ENCODE peak calls at places on chromosomes 11 and 22, in eight cellular contexts. B is IMR-90; W is tibial artery; P is sigmoid colon; Q is small intestine; R is CD4-positive, alpha-beta memory T cell; K is body of pancreas; A is Peyer's patch. M is an unnamed sample. For H3K4me1, the result is how much of the 10 kb centered on the place peaks cover.

GRCh38 chr11:108035690-108036089 is 27.0 kb downstream of the CUL5 start:
- DNase-seq in K (no peak), P (no peak), A (no peak), W (no peak), Q (no peak), B (peak), R (no peak), M (no peak)

GRCh38 chr11:33835143-33835878 is 56.6 kb downstream of the LMO2 start:
- DNase-seq in A (no peak), Q (peak), K (no peak), B (peak), W (no peak), P (no peak), R (no peak), M (no peak)

GRCh38 chr11:61120865-61121831 is 18.9 kb downstream of the CD5 start:
- DNase-seq in K (peak), A (no peak), Q (peak), P (peak), B (peak), R (peak), W (no peak), M (no peak)

GRCh38 chr11:79600747-79601146 is 159.9 kb upstream of the TENM4 start:
- DNase-seq in P (no peak), K (no peak), W (no peak), Q (no peak), A (no peak), B (no peak), R (no peak), M (no peak)

GRCh38 chr11:14065153-14065552 is 102.6 kb downstream of the SPON1 start:
- DNase-seq in P (no peak), R (no peak), W (no peak), A (no peak), Q (peak), B (no peak), K (no peak), M (no peak)

GRCh38 chr22:17167486-17167885 is 8.4 kb upstream of the HDHD5 start:
- DNase-seq in P (no peak), K (peak), R (no peak), A (no peak), B (no peak), W (no peak), Q (no peak), M (peak)

GRCh38 chr11:102622258-102622657 is 2.9 kb downstream of the MMP20 start:
- DNase-seq in K (no peak), W (no peak), A (no peak), P (no peak), R (no peak), B (no peak), Q (peak), M (no peak)

GRCh38 chr22:47324435-47324990 is 562.1 kb downstream of the TBC1D22A start:
- DNase-seq in A (no peak), Q (no peak), R (no peak), W (no peak), K (no peak), P (no peak), B (no peak), M (no peak)

GRCh38 chr11:8066911-8067455 is 14.0 kb upstream of the TUB start:
- DNase-seq in Q (no peak), B (no peak), W (peak), P (no peak), R (no peak), A (no peak), K (no peak), M (no peak)

GRCh38 chr11:13928566-13929251 is 33.8 kb upstream of the SPON1 start:
- DNase-seq in P (no peak), B (peak), R (no peak), A (no peak), K (no peak), Q (peak), W (no peak), M (no peak)

GRCh38 chr11:133889893-133890292 is 44.6 kb upstream of the SPATA19 start:
- DNase-seq in W (no peak), K (no peak), B (no peak), R (no peak), P (peak), Q (no peak), A (no peak), M (no peak)

GRCh38 chr22:26800858-26801257 is 143.5 kb downstream of the MIAT start:
- DNase-seq in Q (no peak), W (no peak), R (no peak), A (no peak), B (peak), P (no peak), K (no peak), M (no peak)

GRCh38 chr11:120230433-120231071 is 9.4 kb upstream of the POU2F3 start:
- DNase-seq in R (no peak), A (no peak), W (no peak), Q (no peak), P (no peak), B (no peak), K (no peak), M (no peak)

GRCh38 chr11:91730071-91730470 is 494.5 kb upstream of the FAT3 start:
- DNase-seq in P (no peak), R (no peak), B (no peak), A (no peak), Q (peak), W (no peak), K (no peak), M (no peak)

GRCh38 chr22:30301995-30302809 is 12.9 kb upstream of the CASTOR1 start:
- DNase-seq in A (peak), P (peak), K (no peak), R (peak), B (peak), Q (peak), W (peak), M (no peak)

GRCh38 chr11:36718481-36718880 is 120.4 kb upstream of the RAG2 start:
- DNase-seq in B (no peak), Q (no peak), W (no peak), A (no peak), R (no peak), K (no peak), P (no peak), M (no peak)

GRCh38 chr11:65380460-65381126 is 1.9 kb downstream of the SLC25A45 start:
- DNase-seq in K (peak), B (no peak), W (no peak), Q (peak), R (no peak), P (no peak), A (no peak), M (no peak)

GRCh38 chr11:116232364-116232801 is 540.4 kb downstream of the BUD13 start:
- DNase-seq in P (peak), R (no peak), K (no peak), Q (no peak), B (no peak), A (no peak), W (no peak), M (no peak)

GRCh38 chr22:22948651-22949611 is 61.3 kb downstream of the IGLL5 start:
- DNase-seq in A (peak), W (no peak), B (peak), Q (no peak), P (no peak), R (no peak), K (no peak), M (no peak)

GRCh38 chr22:43851058-43851978 is 11.0 kb downstream of the SULT4A1 start:
- DNase-seq in K (no peak), B (no peak), R (no peak), P (peak), A (no peak), Q (no peak), W (no peak), M (peak)

GRCh38 chr22:25081409-25081824 is 118.2 kb upstream of the CRYBB3 start:
- DNase-seq in A (no peak), B (peak), Q (peak), P (no peak), W (peak), K (peak), R (peak), M (no peak)

GRCh38 chr11:34855021-34855753 is 61.0 kb downstream of the APIP start:
- DNase-seq in K (no peak), P (no peak), R (no peak), W (no peak), B (no peak), Q (peak), A (no peak), M (no peak)

GRCh38 chr11:37394236-37394870 is 796.3 kb upstream of the RAG2 start:
- DNase-seq in P (no peak), B (no peak), R (no peak), K (no peak), W (no peak), A (no peak), Q (no peak), M (no peak)

GRCh38 chr22:24209016-24209415 is 27.7 kb downstream of the SUSD2 start:
- DNase-seq in A (no peak), K (no peak), R (no peak), W (no peak), Q (no peak), P (no peak), B (peak), M (no peak)

GRCh38 chr22:43005106-43005505 is 9.8 kb downstream of the PACSIN2 start:
- DNase-seq in Q (no peak), A (no peak), P (no peak), B (no peak), K (no peak), R (no peak), W (no peak), M (no peak)

DNA sequence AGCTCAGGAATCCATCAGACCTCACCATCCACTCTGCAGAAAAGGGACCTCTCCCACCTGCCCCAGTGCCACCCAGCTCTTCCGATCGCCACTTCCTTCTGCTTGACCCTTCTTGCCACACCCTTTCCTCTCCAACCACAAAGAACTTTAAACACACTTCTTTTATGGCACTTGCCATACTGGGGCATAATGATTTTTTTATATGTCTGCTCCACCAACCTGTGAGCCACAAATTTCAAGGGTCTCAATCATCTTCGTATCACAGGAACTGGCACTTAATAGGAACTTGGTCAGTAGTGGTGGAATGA is 11.7 kb upstream of the MYH9 start:
- DNase-seq in R (no peak), K (no peak), Q (no peak), P (no peak), B (no peak), A (no peak), W (no peak), M (no peak)
- H3K4me1 ChIP-seq in R (under half), K (under half), Q (under half), P (under half), B (under half), A (under half), W (under half), M (under half)

DNA sequence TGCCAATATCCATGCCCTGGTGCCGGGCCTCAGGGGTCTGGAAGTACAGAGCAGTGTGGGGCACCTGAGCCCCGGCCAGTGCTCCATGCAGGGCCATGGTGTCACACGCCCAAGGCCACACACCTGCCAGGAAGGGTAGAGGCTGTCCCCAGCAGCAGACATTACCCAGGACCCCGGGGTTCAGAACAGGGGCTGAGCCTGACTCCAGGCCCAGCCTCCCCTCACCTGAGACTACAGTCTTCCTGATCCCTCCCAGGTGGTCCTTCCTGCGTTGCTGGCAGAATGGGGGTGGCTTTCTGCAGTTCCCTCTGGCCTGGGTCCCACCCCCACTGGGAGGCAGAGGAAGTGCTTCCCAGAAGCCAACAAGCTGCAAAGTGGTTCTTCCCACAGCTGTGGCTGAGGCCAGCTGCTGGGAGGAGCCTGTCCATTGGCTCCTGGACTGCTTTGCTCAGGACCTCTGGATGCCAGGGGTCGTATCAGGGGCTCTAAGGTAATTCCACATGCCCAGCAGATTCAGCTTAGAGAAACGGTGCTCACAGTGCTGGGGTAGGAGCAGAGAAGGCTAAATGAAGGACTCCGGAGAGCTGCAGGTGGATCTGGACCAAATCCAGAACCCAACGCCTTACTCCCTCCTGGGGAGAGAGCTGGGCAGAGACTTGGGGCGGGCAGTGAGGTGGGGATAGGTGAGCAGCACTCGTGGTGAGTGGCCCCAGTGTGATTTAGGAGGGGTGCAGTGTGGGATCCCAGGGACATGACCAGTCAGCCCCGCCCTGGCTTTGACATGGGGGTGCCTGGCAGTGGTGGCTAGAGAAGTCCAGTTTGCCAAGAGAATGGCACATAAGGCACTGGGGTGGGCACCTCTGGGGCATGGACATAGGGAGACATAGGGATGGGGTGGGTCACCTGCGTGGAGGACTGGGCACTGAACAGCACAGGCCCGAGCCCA is 12.6 kb downstream of the TCIRG1 start:
- DNase-seq in A (no peak), R (no peak), P (peak), B (no peak), Q (no peak), K (peak), W (no peak), M (no peak)
- H3K27ac ChIP-seq in A (no peak), R (no peak), P (no peak), B (no peak), Q (no peak), K (peak), W (no peak), M (no peak)

DNA sequence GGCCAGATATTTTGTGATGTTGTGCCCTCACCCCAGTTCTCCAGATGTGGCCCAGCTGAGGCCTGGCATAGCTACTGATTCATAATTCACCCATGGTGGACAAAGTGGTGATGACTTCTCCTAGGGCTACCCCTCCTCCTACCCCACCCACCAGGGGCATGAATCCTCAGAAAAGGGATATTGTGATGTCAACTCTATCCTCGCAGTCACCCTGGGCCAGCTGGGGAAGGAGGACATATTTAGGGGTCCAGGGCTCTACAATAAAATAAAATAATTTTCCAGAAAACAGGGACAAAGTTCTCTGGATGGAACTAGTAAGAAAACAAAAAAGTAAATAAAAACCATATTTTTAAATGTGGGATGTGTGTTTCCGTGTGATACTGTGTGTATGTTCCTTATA is at the start of gene UBQLNL:
- DNase-seq in A (no peak), P (no peak), W (no peak), Q (no peak), R (no peak), B (no peak), K (no peak), M (no peak)
- H3K4me1 ChIP-seq in A (under half), P (under half), W (under half), Q (under half), R (under half), B (under half), K (under half), M (under half)

DNA sequence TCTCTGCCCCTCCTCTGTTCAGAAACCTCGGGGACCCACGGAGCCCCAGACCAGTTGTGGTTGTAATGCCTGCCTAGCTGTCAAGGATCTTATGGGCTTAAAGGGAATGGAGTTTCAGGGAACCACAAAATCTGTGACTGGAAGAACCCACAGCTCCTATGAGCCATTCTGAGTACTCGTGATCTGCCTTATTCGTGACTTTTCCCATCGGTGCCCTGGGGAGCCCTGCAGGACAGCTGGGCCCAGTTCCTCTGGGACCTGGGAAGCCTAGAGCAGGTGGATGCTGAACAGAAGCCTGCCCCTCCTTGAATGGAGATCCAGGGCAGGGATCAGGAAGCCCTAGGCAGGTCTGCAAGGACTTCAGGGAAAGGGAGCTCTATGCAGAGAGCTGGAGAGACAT is 42.1 kb upstream of the TTC12 start:
- DNase-seq in P (no peak), A (no peak), W (no peak), B (no peak), R (no peak), Q (no peak), K (no peak), M (no peak)
- H3K27ac ChIP-seq in P (no peak), A (no peak), W (no peak), B (no peak), R (no peak), Q (no peak), K (no peak), M (no peak)